ENCODE peak calls at places on chromosomes 11 and 22, in ten cellular contexts. C, N, L, K, A, M, S, B, Q and V are unnamed samples.

GRCh38 chr22:24510694-24511625 is 15.8 kb downstream of the UPB1 start:
- DNase-seq in C (no peak), N (no peak), L (peak; percentile 51), K (no peak), A (peak; percentile 63), M (peak; percentile 83), S (peak; percentile 73), B (no peak), Q (no peak), V (no peak)

GRCh38 chr22:33357894-33358440 is 299.8 kb upstream of the SYN3 start:
- DNase-seq in C (no peak), N (no peak), L (no peak), K (no peak), A (no peak), M (no peak), S (no peak), B (peak; percentile 16), Q (no peak), V (no peak)

GRCh38 chr22:43060213-43060612 is 29.0 kb downstream of the TTLL1 start:
- DNase-seq in C (no peak), N (no peak), L (peak; percentile 36), K (peak; percentile 6), A (peak; percentile 65), M (peak; percentile 19), S (peak; percentile 10), B (peak; percentile 82), Q (peak; percentile 51), V (no peak)

GRCh38 chr11:111829185-111829968 is 42.0 kb downstream of the ALG9 start:
- DNase-seq in C (no peak), N (no peak), L (no peak), K (no peak), A (no peak), M (peak; percentile 32), S (no peak), B (no peak), Q (peak; percentile 18), V (no peak)

GRCh38 chr11:121810291-121810690 is 305.7 kb downstream of the BLID start:
- DNase-seq in C (no peak), N (peak; percentile 34), L (no peak), K (no peak), A (no peak), M (peak; percentile 95), S (peak; percentile 78), B (no peak), Q (no peak), V (no peak)

GRCh38 chr11:31828217-31828616 is 17.1 kb upstream of the PAX6 start:
- DNase-seq in C (no peak), N (no peak), L (no peak), K (no peak), A (no peak), M (no peak), S (no peak), B (no peak), Q (no peak), V (no peak)

GRCh38 chr11:91209751-91210150 is 986.9 kb upstream of the CHORDC1 start:
- DNase-seq in C (no peak), N (no peak), L (no peak), K (no peak), A (no peak), M (no peak), S (no peak), B (no peak), Q (no peak), V (no peak)

GRCh38 chr11:38756537-38756936 is 2158.5 kb upstream of the RAG2 start:
- DNase-seq in C (no peak), N (no peak), L (no peak), K (no peak), A (no peak), M (no peak), S (no peak), B (no peak), Q (no peak), V (no peak)

GRCh38 chr11:134879931-134880330 is 467.9 kb upstream of the B3GAT1 start:
- DNase-seq in C (no peak), N (no peak), L (no peak), K (no peak), A (no peak), M (no peak), S (no peak), B (no peak), Q (no peak), V (no peak)
- H3K27me3 ChIP-seq in C (no peaks in the 10 kb centered on the region), N (no peaks in the 10 kb centered on the region), L (peaks cover 17% of the 10 kb centered on the region), K (no peaks in the 10 kb centered on the region), A (no peaks in the 10 kb centered on the region), M (no peaks in the 10 kb centered on the region), S (peaks cover 28% of the 10 kb centered on the region), B (peaks cover 36% of the 10 kb centered on the region), Q (no peaks in the 10 kb centered on the region), V (no peaks in the 10 kb centered on the region)

DNA sequence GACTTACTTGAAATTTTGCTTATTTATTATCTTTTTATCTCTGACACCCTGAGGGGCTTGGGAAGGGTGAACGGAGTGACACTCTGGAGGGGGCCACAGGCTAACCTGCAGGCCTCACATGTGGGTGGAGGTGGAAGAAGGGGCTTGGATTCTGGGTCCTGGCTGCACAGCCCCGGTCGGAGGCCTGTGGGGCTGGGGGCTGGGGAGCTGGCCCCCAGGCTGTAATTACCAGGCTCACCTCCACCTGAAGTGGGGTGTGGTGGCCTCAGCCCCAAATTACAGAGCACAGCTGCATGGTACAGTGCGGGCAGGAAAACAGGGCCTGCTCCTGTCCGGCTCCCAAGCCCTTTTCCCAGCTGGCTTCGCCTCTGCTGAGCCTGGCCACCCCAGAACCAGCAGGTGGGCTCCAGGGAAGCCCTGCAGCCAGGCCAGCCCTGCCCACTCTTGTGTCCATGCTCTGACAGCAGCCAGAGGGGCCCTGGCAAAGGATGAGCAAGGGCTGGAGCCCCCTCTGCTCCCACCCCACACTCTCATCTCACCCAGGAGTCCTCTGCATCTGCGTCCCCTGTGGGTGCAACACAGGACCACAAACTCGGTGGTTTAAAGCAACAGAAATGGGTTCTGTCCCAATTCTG is 48.0 kb downstream of the IGF2 start:
- DNase-seq in C (no peak), N (no peak), L (no peak), K (no peak), A (no peak), M (no peak), S (no peak), B (no peak), Q (no peak), V (no peak)
- H3K27me3 ChIP-seq in C (no peaks in the 10 kb centered on the region), N (no peaks in the 10 kb centered on the region), L (no peaks in the 10 kb centered on the region), K (no peaks in the 10 kb centered on the region), A (no peaks in the 10 kb centered on the region), M (no peaks in the 10 kb centered on the region), S (peaks cover 16% of the 10 kb centered on the region), B (peaks cover 99% of the 10 kb centered on the region), Q (no peaks in the 10 kb centered on the region), V (peaks cover 95% of the 10 kb centered on the region)

DNA sequence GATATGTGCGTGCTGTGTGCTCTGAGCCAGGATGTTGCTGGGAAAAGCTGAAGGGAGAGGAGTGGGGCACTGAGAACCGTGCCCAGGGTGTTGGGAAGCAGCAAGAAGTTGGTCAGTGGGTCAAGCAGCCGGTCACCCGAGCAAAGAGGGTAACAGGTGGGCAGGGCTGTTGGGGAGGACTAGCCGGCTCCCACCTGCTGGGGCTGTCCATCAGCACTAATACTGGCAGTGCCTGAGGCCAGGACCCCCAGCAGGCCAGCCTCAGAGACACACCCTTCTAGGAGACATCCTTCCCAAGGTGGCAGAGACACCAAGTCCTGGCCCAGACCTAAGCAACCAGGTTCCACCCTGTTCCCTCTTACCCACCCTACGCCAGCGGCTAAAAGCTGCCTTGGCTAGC is 24.7 kb upstream of the MYOD1 start:
- DNase-seq in C (no peak), N (no peak), L (no peak), K (no peak), A (no peak), M (no peak), S (no peak), B (no peak), Q (no peak), V (no peak)
- H3K27me3 ChIP-seq in C (no peaks in the 10 kb centered on the region), N (peaks cover 40% of the 10 kb centered on the region), L (peaks cover 71% of the 10 kb centered on the region), K (peaks cover 23% of the 10 kb centered on the region), A (peaks cover 26% of the 10 kb centered on the region), M (peaks cover 53% of the 10 kb centered on the region), S (peaks cover 58% of the 10 kb centered on the region), B (no peaks in the 10 kb centered on the region), Q (peaks cover 4% of the 10 kb centered on the region), V (peaks cover 4% of the 10 kb centered on the region)

GRCh38 chr11:75665126-75665525 is 3.7 kb downstream of the MAP6 start:
- DNase-seq in C (no peak), N (no peak), L (no peak), K (no peak), A (no peak), M (no peak), S (no peak), B (no peak), Q (no peak), V (no peak)
- H3K27me3 ChIP-seq in C (no peaks in the 10 kb centered on the region), N (peaks cover 42% of the 10 kb centered on the region), L (peaks cover 60% of the 10 kb centered on the region), K (peaks cover 37% of the 10 kb centered on the region), A (peaks cover 46% of the 10 kb centered on the region), M (peaks cover 13% of the 10 kb centered on the region), S (peaks cover under 1% of the 10 kb centered on the region), B (peaks cover 7% of the 10 kb centered on the region), Q (no peaks in the 10 kb centered on the region), V (peaks cover 46% of the 10 kb centered on the region)

GRCh38 chr11:101441747-101442146 is 142.1 kb downstream of the TRPC6 start:
- DNase-seq in C (no peak), N (no peak), L (no peak), K (no peak), A (no peak), M (no peak), S (peak; percentile 58), B (no peak), Q (no peak), V (no peak)

GRCh38 chr11:101444851-101445250 is 139.0 kb downstream of the TRPC6 start:
- DNase-seq in C (no peak), N (no peak), L (no peak), K (no peak), A (no peak), M (no peak), S (no peak), B (no peak), Q (no peak), V (no peak)

GRCh38 chr11:101442936-101443521 is 140.8 kb downstream of the TRPC6 start:
- DNase-seq in C (no peak), N (no peak), L (no peak), K (no peak), A (no peak), M (peak; percentile 41), S (peak; percentile 16), B (no peak), Q (no peak), V (no peak)

GRCh38 chr11:101444164-101444563 is 139.6 kb downstream of the TRPC6 start:
- DNase-seq in C (no peak), N (no peak), L (peak; percentile 31), K (no peak), A (no peak), M (no peak), S (no peak), B (no peak), Q (no peak), V (no peak)

GRCh38 chr11:101442171-101442570 is 141.6 kb downstream of the TRPC6 start:
- DNase-seq in C (no peak), N (no peak), L (no peak), K (no peak), A (no peak), M (peak; percentile 90), S (peak; percentile 75), B (no peak), Q (no peak), V (no peak)
- H3K27me3 ChIP-seq in C (no peaks in the 10 kb centered on the region), N (no peaks in the 10 kb centered on the region), L (no peaks in the 10 kb centered on the region), K (no peaks in the 10 kb centered on the region), A (no peaks in the 10 kb centered on the region), M (no peaks in the 10 kb centered on the region), S (no peaks in the 10 kb centered on the region), B (no peaks in the 10 kb centered on the region), Q (no peaks in the 10 kb centered on the region), V (no peaks in the 10 kb centered on the region)

GRCh38 chr22:35622132-35622913 is 5.2 kb upstream of the MB start:
- DNase-seq in C (no peak), N (no peak), L (peak; percentile 39), K (no peak), A (peak; percentile 58), M (no peak), S (no peak), B (peak; percentile 61), Q (no peak), V (no peak)
- H3K27me3 ChIP-seq in C (no peaks in the 10 kb centered on the region), N (peaks cover 2% of the 10 kb centered on the region), L (no peaks in the 10 kb centered on the region), K (no peaks in the 10 kb centered on the region), A (no peaks in the 10 kb centered on the region), M (no peaks in the 10 kb centered on the region), S (no peaks in the 10 kb centered on the region), B (no peaks in the 10 kb centered on the region), Q (no peaks in the 10 kb centered on the region), V (no peaks in the 10 kb centered on the region)